ENCODE peak calls at places on chromosomes 1 and 21, in eight cellular contexts. K, Z, U, S, V, X, L and N are unnamed samples. For H3K36me3, the result is how much of the 10 kb centered on the place peaks cover.

GRCh38 chr1:38559180-38559874 is 300.2 kb downstream of the RRAGC start:
- DNase-seq in U (peak), K (peak), X (no peak), Z (peak), V (peak), L (no peak), S (peak), N (no peak)

GRCh38 chr1:41498809-41499208 is 14.3 kb upstream of the EDN2 start:
- DNase-seq in L (no peak), V (peak), Z (peak), K (peak), U (no peak), X (peak), S (no peak), N (peak)

GRCh38 chr1:17079140-17079868 is 25.5 kb upstream of the SDHB start:
- DNase-seq in U (no peak), S (no peak), K (no peak), L (no peak), Z (no peak), V (no peak), X (no peak), N (no peak)

GRCh38 chr1:39196244-39197215 is 8.0 kb upstream of the MACF1 start:
- DNase-seq in S (no peak), X (no peak), K (peak), U (peak), Z (no peak), L (peak), V (no peak), N (no peak)

GRCh38 chr21:32414579-32415358 is 2.3 kb downstream of the EVA1C start:
- DNase-seq in V (no peak), X (no peak), U (no peak), L (peak), S (no peak), Z (peak), K (peak), N (no peak)

GRCh38 chr1:22611530-22611947 is 24.9 kb upstream of the C1QA start:
- DNase-seq in L (no peak), V (no peak), U (no peak), Z (no peak), K (peak), S (no peak), X (no peak), N (no peak)

GRCh38 chr1:170662561-170662971 is 1.4 kb upstream of the PRRX1 start:
- DNase-seq in Z (no peak), S (no peak), L (no peak), K (peak), V (no peak), X (no peak), U (no peak), N (no peak)

GRCh38 chr1:183576537-183576936 is 13.7 kb downstream of the NCF2 start:
- DNase-seq in X (no peak), K (no peak), Z (no peak), S (no peak), U (no peak), V (no peak), L (no peak), N (no peak)

DNA sequence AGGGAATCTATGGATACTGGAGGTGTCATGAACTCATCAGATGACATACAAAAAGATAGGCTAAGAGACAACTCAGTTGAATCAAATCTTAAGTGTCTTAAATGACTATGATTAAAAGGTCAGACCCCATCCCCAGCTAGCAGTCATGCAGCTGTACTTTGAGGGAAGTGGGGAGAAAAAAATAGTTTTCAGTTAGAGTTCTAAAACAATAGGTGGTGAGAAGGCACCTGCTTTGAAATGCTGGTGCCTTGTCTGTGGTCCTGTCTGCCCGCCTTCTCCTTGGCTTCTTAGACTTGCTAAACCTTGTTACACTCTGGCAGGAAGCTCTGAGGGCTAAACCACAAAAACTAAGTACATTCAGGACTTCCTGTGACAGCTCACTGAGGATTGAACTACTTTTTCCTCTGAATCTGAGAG is 15.3 kb downstream of the CD2 start:
- DNase-seq in L (no peak), S (no peak), X (no peak), U (peak), V (no peak), K (peak), Z (no peak), N (no peak)
- H3K27ac ChIP-seq in L (no peak), S (no peak), X (no peak), U (peak), V (no peak), K (no peak), Z (no peak), N (no peak)

GRCh38 chr1:54294846-54295245 is 94.9 kb downstream of the MRPL37 start:
- DNase-seq in U (no peak), Z (no peak), K (no peak), S (no peak), X (peak), V (no peak), L (no peak), N (no peak)
- H3K4me3 ChIP-seq in U (no peak), Z (no peak), K (no peak), S (no peak), X (no peak), V (no peak), L (no peak), N (no peak)

GRCh38 chr1:45623972-45624371 is at the start of gene CCDC17:
- DNase-seq in U (no peak), V (no peak), L (no peak), K (no peak), S (no peak), X (no peak), Z (no peak), N (no peak)

GRCh38 chr1:45630429-45630828 is 6.6 kb upstream of the CCDC17 start:
- DNase-seq in L (no peak), U (no peak), V (no peak), K (no peak), X (no peak), S (no peak), Z (no peak), N (no peak)

DNA sequence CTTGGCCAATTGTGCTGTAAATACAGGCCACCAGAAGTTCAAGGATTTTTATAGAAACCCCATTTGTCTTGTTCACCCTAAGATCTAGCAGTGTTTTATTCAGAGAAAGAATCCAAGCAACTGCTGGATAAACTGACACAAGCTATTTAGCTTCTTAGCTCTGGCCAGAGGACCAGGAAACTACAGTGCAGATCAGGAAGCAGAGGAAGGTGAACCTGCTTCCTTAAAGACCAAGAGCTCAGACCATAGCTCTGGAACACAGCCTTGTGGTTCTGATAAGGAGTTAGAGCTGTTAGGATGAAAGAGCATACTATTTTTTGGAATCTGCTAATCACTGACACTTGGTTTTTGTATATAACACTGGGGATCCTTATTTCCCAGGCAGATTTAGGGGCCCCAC is 5.2 kb upstream of the CCDC17 start:
- DNase-seq in K (no peak), U (no peak), X (no peak), S (no peak), V (no peak), L (no peak), Z (no peak), N (no peak)
- H3K36me3 ChIP-seq in K (half or more), U (half or more), X (under half), S (under half), V (half or more), L (half or more), Z (half or more), N (half or more)

GRCh38 chr1:87980494-87980893 is 651.8 kb downstream of the LMO4 start:
- DNase-seq in K (no peak), S (no peak), V (no peak), U (no peak), X (no peak), L (no peak), Z (no peak), N (no peak)

GRCh38 chr1:87983841-87984240 is 655.2 kb downstream of the LMO4 start:
- DNase-seq in S (no peak), V (no peak), U (no peak), X (no peak), Z (no peak), L (no peak), K (peak), N (no peak)

GRCh38 chr1:87979079-87979478 is 650.4 kb downstream of the LMO4 start:
- DNase-seq in U (no peak), V (no peak), X (no peak), S (no peak), K (no peak), Z (no peak), L (no peak), N (no peak)

GRCh38 chr1:87981386-87981785 is 652.7 kb downstream of the LMO4 start:
- DNase-seq in K (no peak), V (no peak), Z (no peak), S (no peak), X (no peak), U (no peak), L (no peak), N (no peak)

GRCh38 chr1:87981810-87982209 is 653.1 kb downstream of the LMO4 start:
- DNase-seq in S (no peak), V (no peak), X (no peak), U (no peak), Z (no peak), K (no peak), L (no peak), N (no peak)
- H3K27ac ChIP-seq in S (no peak), V (no peak), X (no peak), U (no peak), Z (no peak), K (peak), L (no peak), N (no peak)

GRCh38 chr1:223133301-223133823 is 9.7 kb downstream of the TLR5 start:
- DNase-seq in L (no peak), S (no peak), X (no peak), V (no peak), Z (no peak), U (no peak), K (no peak), N (no peak)
- H3K4me3 ChIP-seq in L (peak), S (peak), X (peak), V (peak), Z (peak), U (no peak), K (no peak), N (peak)

DNA sequence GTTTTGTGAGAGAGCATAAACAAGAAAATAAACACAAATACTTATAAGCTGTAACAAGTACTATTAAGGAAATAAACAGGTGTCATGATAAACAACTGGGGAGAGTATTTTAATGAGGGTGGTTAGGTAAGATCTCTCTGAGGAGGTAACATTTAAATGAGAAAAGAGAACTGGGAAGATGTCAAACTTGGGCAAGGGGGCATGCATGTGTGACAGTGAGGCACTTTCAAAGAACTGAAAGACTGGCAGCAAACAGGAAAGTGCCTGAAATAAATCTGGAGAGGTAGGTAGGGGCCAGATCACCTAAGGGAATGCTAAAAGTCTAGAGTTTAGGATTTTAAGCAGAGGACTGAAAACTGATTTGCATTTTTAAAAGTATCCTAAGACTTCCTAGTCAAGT is 37.8 kb downstream of the NSL1 start:
- DNase-seq in Z (no peak), U (no peak), V (no peak), X (no peak), K (no peak), S (no peak), L (no peak), N (no peak)
- H3K36me3 ChIP-seq in Z (under half), U (under half), V (under half), X (under half), K (under half), S (under half), L (under half), N (under half)

GRCh38 chr21:45869121-45870007 is 112.2 kb upstream of the COL6A1 start:
- DNase-seq in K (peak), U (no peak), L (no peak), X (no peak), Z (no peak), V (no peak), S (peak), N (peak)
- H3K27ac ChIP-seq in K (no peak), U (no peak), L (no peak), X (no peak), Z (no peak), V (no peak), S (no peak), N (no peak)

GRCh38 chr1:237774246-237774645 is 116.5 kb downstream of the ZP4 start:
- DNase-seq in U (no peak), X (no peak), L (no peak), V (no peak), K (no peak), S (no peak), Z (no peak), N (no peak)

GRCh38 chr1:237772014-237772413 is 118.7 kb downstream of the ZP4 start:
- DNase-seq in K (no peak), V (no peak), U (no peak), Z (no peak), L (no peak), X (no peak), S (no peak), N (no peak)

DNA sequence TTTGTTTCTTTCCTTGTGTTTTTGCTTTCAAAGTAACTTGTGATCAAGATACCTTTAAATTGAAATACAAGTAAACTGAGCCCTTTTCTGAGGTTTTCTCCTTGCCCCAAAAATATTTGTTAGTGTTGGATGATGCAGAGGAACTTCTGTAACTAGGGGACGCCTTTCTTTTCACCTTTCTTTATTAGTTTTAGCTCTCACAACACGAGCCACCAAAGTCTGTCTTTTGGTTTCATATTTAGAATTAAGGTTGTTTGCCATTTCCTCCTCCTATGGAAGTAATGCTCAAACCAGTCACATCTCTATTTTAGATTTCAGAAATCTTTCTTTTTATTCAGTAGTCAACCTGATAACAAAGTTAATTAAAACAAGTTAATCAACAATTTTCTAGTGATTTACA is 120.8 kb downstream of the ZP4 start:
- DNase-seq in Z (no peak), X (no peak), S (no peak), V (no peak), L (no peak), K (no peak), U (no peak), N (no peak)
- H3K4me3 ChIP-seq in Z (no peak), X (no peak), S (no peak), V (no peak), L (no peak), K (no peak), U (no peak), N (no peak)

GRCh38 chr1:30934613-30935012 is 26.1 kb upstream of the SDC3 start:
- DNase-seq in S (no peak), V (no peak), Z (no peak), X (no peak), U (no peak), L (no peak), K (no peak), N (no peak)
- H3K36me3 ChIP-seq in S (under half), V (half or more), Z (half or more), X (under half), U (under half), L (half or more), K (under half), N (half or more)